ENCODE peak calls at places on chromosomes 3 and 15, in seven cellular contexts. N is tibial artery, R is nucleus accumbens, J is dorsolateral prefrontal cortex, T is activated T-helper 1 cell treated with Interleukin-2 at 50 U/mL for 16 hours, F is A549, H is right lobe of liver. Q is an unnamed sample.

GRCh38 chr15:61841461-61841860 is 218.8 kb downstream of the VPS13C start:
- DNase-seq in N (no peak), R (no peak), J (no peak), T (no peak), F (no peak), H (no peak), Q (no peak)

GRCh38 chr3:129650256-129650872 is 43.9 kb upstream of the PLXND1 start:
- DNase-seq in N (peak; percentile 79), R (peak; percentile 65), J (peak; percentile 89), T (no peak), F (peak; percentile 18), H (no peak), Q (peak; percentile 86)

GRCh38 chr3:184320099-184320445 is 5.7 kb downstream of the EIF4G1 start:
- DNase-seq in N (peak; percentile 98), R (peak; percentile 84), J (peak; percentile 96), T (no peak), F (peak; percentile 95), H (peak; percentile 98), Q (peak; percentile 98)

GRCh38 chr15:43975326-43975725 is 148.5 kb downstream of the WDR76 start:
- DNase-seq in N (no peak), R (no peak), J (no peak), T (no peak), F (no peak), H (no peak), Q (no peak)

GRCh38 chr15:94887406-94887805 is 656.0 kb downstream of the MCTP2 start:
- DNase-seq in N (no peak), R (no peak), J (no peak), T (no peak), F (no peak), H (no peak), Q (no peak)

GRCh38 chr3:131435000-131435399 is 53.4 kb downstream of the NUDT16 start:
- DNase-seq in N (no peak), R (no peak), J (no peak), T (no peak), F (no peak), H (no peak), Q (no peak)

GRCh38 chr3:11558002-11558401 is 85.7 kb downstream of the VGLL4 start:
- DNase-seq in N (no peak), R (no peak), J (peak; percentile 57), T (no peak), F (no peak), H (no peak), Q (no peak)

GRCh38 chr3:172125053-172125452 is 85.7 kb downstream of the FNDC3B start:
- DNase-seq in N (no peak), R (no peak), J (no peak), T (no peak), F (no peak), H (no peak), Q (no peak)

GRCh38 chr3:15929944-15930571 is 132.3 kb upstream of the ANKRD28 start:
- DNase-seq in N (no peak), R (no peak), J (no peak), T (no peak), F (no peak), H (no peak), Q (no peak)

GRCh38 chr3:67083277-67083676 is 85.2 kb downstream of the KBTBD8 start:
- DNase-seq in N (no peak), R (no peak), J (no peak), T (peak; percentile 3), F (no peak), H (no peak), Q (no peak)

GRCh38 chr3:94529821-94530220 is 467.0 kb downstream of the NSUN3 start:
- DNase-seq in N (no peak), R (no peak), J (no peak), T (no peak), F (no peak), H (no peak), Q (no peak)

GRCh38 chr15:101068961-101069734 is 150.0 kb downstream of the LRRK1 start:
- DNase-seq in N (no peak), R (no peak), J (no peak), T (no peak), F (no peak), H (no peak), Q (peak; percentile 38)

GRCh38 chr3:48411041-48411588 is 18.8 kb downstream of the PLXNB1 start:
- DNase-seq in N (peak; percentile 10), R (no peak), J (no peak), T (no peak), F (no peak), H (peak; percentile 11), Q (no peak)

GRCh38 chr3:29286841-29287240 is 6.0 kb downstream of the RBMS3 start:
- DNase-seq in N (no peak), R (no peak), J (no peak), T (no peak), F (no peak), H (no peak), Q (no peak)

GRCh38 chr3:197216169-197216860 is 82.1 kb downstream of the DLG1 start:
- DNase-seq in N (no peak), R (no peak), J (no peak), T (no peak), F (no peak), H (no peak), Q (no peak)